ENCODE peak calls at places on chromosomes 13 and 19, in seven cellular contexts. W, D, R, X, P, C and K are unnamed samples.

GRCh38 chr13:99467764-99468163 is 33.5 kb upstream of the TM9SF2 start:
- DNase-seq in W (no peak), D (peak), R (no peak), X (no peak), P (no peak), C (peak), K (no peak)

GRCh38 chr13:113083402-113084061 is 22.1 kb upstream of the F7 start:
- DNase-seq in W (peak), D (no peak), R (no peak), X (no peak), P (no peak), C (no peak), K (peak)

GRCh38 chr19:1673645-1674292 is 21.4 kb upstream of the TCF3 start:
- DNase-seq in W (no peak), D (no peak), R (no peak), X (no peak), P (no peak), C (no peak), K (no peak)

GRCh38 chr13:76440568-76440967 is 445.6 kb downstream of the KCTD12 start:
- DNase-seq in W (no peak), D (no peak), R (no peak), X (no peak), P (no peak), C (no peak), K (no peak)

GRCh38 chr13:26831336-26831908 is 70.8 kb upstream of the GPR12 start:
- DNase-seq in W (no peak), D (no peak), R (no peak), X (no peak), P (no peak), C (no peak), K (no peak)

GRCh38 chr13:113562866-113563265 is 21.7 kb upstream of the TFDP1 start:
- DNase-seq in W (no peak), D (no peak), R (no peak), X (no peak), P (no peak), C (no peak), K (no peak)

GRCh38 chr13:53198017-53198416 is 169.4 kb downstream of the OLFM4 start:
- DNase-seq in W (no peak), D (no peak), R (no peak), X (no peak), P (peak), C (no peak), K (no peak)

GRCh38 chr13:43815204-43815603 is 28.4 kb upstream of the ENOX1 start:
- DNase-seq in W (no peak), D (peak), R (no peak), X (no peak), P (no peak), C (peak), K (no peak)

GRCh38 chr13:21075303-21076264 is 14.2 kb upstream of the LATS2 start:
- DNase-seq in W (no peak), D (no peak), R (no peak), X (no peak), P (peak), C (peak), K (no peak)

GRCh38 chr13:76886292-76887061 is at the start of gene KCTD12:
- DNase-seq in W (peak), D (peak), R (no peak), X (peak), P (peak), C (peak), K (peak)

GRCh38 chr19:58261600-58261967 is 17.2 kb upstream of the ZNF8 start:
- DNase-seq in W (no peak), D (no peak), R (no peak), X (no peak), P (no peak), C (no peak), K (no peak)

GRCh38 chr13:110229905-110230563 is 76.9 kb downstream of the COL4A1 start:
- DNase-seq in W (no peak), D (no peak), R (no peak), X (no peak), P (no peak), C (no peak), K (no peak)

GRCh38 chr13:57846600-57847173 is 215.1 kb downstream of the PCDH17 start:
- DNase-seq in W (no peak), D (no peak), R (no peak), X (no peak), P (no peak), C (no peak), K (no peak)

GRCh38 chr13:65091031-65091430 is 2139.1 kb downstream of the PCDH9 start:
- DNase-seq in W (no peak), D (no peak), R (no peak), X (no peak), P (no peak), C (no peak), K (no peak)